ENCODE peak calls at places on chromosomes 4 and X, in six cellular contexts. Y, A, Q, H, J and F are unnamed samples.
A peak's percentile ranks its signal among the peaks of the same experiment; 100 is the strongest.

GRCh38 chr4:123517971-123518370 is 121.4 kb downstream of the SPRY1 start:
- DNase-seq in Y (no peak), Q (no peak), J (peak; percentile 66), A (no peak), H (no peak), F (no peak)

GRCh38 chrX:15576019-15576418 is 24.7 kb downstream of the ACE2 start:
- DNase-seq in Y (no peak), H (no peak), J (peak; percentile 1), Q (peak; percentile 55), A (peak; percentile 32), F (no peak)

GRCh38 chrX:16205840-16206239 is 38.6 kb downstream of the MAGEB17 start:
- DNase-seq in J (peak; percentile 16), H (no peak), Y (no peak), Q (no peak), A (no peak), F (no peak)

GRCh38 chr4:156615066-156615514 is 356.5 kb downstream of the PDGFC start:
- DNase-seq in J (peak; percentile 80), H (no peak), A (no peak), Y (no peak), Q (no peak), F (no peak)

GRCh38 chrX:1222511-1223252 is 10.2 kb upstream of the CRLF2 start:
- DNase-seq in A (peak; percentile 64), Y (no peak), Q (no peak), J (no peak), H (no peak), F (no peak)

GRCh38 chrX:52574416-52575275 is 57.8 kb upstream of the XAGE1B start:
- DNase-seq in Q (peak; percentile 76), J (peak; percentile 61), H (peak; percentile 31), Y (peak; percentile 61), A (peak; percentile 65), F (no peak)

GRCh38 chr4:127134490-127134889 is 498.3 kb upstream of the INTU start:
- DNase-seq in H (peak; percentile 26), Y (no peak), J (no peak), Q (no peak), A (no peak), F (no peak)

GRCh38 chr4:188778880-188779279 is 639.6 kb downstream of the TRIML1 start:
- DNase-seq in Y (no peak), A (no peak), Q (no peak), J (peak; percentile 24), H (no peak), F (no peak)

GRCh38 chr4:138915725-138916124 is 99.9 kb upstream of the NOCT start:
- DNase-seq in H (no peak), J (no peak), A (no peak), Y (no peak), Q (no peak), F (no peak)

GRCh38 chr4:167826281-167826680 is 266.1 kb upstream of the ANXA10 start:
- DNase-seq in H (no peak), J (peak; percentile 8), Q (no peak), Y (no peak), A (peak; percentile 2), F (no peak)

GRCh38 chr4:54657556-54658313 is at the start of gene KIT:
- DNase-seq in Q (peak; percentile 90), Y (peak; percentile 95), A (no peak), J (peak; percentile 17), H (no peak), F (peak; percentile 85)

GRCh38 chr4:81504685-81505598 is 33.2 kb upstream of the RASGEF1B start:
- DNase-seq in A (no peak), Q (no peak), Y (no peak), H (peak; percentile 88), J (peak; percentile 13), F (peak; percentile 87)

GRCh38 chrX:40097492-40098263 is at the start of gene BCOR:
- DNase-seq in J (peak; percentile 54), Q (peak; percentile 81), H (peak; percentile 63), Y (peak; percentile 91), A (peak; percentile 62), F (peak; percentile 93)

GRCh38 chrX:75609361-75609760 is 86.5 kb upstream of the ZDHHC15 start:
- DNase-seq in H (no peak), A (no peak), Y (no peak), J (no peak), Q (peak; percentile 52), F (no peak)

DNA sequence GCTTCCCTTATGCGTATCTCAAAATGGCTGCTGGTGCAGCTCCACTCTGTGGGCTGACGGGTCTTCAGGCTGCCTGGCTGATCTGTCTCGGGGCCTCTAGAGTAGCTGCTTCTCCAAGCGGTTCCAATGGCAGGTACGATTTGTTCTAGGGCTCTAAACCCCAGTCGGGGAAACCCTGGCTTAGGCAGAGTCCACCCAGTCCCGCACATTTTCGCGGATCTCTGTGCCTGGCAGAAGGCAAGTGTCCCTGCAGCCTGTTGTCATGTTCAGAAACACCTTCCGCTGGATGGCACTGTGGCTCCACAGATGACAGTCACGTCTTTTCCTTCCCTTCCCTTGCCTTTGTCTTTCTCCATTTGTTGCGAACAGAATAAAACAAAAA is 54.4 kb downstream of the NBDY start:
- DNase-seq in J (no peak), Y (peak; percentile 68), H (peak; percentile 73), Q (peak; percentile 77), A (no peak), F (peak; percentile 89)
- TF ChIP-seq CTCF in J (no peak), Y (peak; percentile 38), H (peak; percentile 31), Q (peak; percentile 49), A (no peak), F (no peak)

GRCh38 chr4:67933755-67934154 is 29.5 kb downstream of the TMPRSS11A start:
- DNase-seq in Q (no peak), H (no peak), Y (no peak), A (peak; percentile 22), J (no peak), F (no peak)
- H3K9ac ChIP-seq in Q (no peak overlapping the region), H (no peak overlapping the region), Y (no peak overlapping the region), A (no peak overlapping the region), J (no peak overlapping the region), F (no peak overlapping the region)

DNA sequence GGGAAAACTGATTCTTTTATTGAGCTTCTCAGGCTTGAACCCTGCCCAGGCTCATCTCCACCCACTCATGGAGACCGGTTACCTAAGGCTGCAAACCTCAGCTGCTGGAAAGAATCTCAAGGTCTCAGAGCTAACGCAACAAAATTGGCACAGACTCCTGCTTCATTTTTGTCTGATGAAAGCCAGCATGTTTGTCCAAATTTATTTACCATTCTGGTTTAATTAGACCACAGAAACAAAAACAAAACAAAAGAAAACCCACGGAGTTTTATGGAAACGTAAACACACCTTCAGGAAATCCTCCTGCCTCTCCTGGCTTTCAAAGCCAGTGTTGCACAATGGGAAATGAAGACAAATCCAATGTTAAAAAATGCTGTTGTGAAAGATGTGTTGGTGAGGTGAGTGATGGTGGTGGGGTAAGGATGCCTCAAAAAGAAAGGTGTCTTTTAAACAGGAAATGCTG is 56.4 kb upstream of the PDLIM3 start:
- DNase-seq in H (peak; percentile 29), J (peak; percentile 11), Q (no peak), Y (no peak), A (peak; percentile 22), F (no peak)
- H3K4me3 ChIP-seq in H (peak overlapping the region; percentile 17), J (no peak overlapping the region), Q (no peak overlapping the region), Y (no peak overlapping the region), A (peak overlapping the region; percentile 18), F (no peak overlapping the region)

DNA sequence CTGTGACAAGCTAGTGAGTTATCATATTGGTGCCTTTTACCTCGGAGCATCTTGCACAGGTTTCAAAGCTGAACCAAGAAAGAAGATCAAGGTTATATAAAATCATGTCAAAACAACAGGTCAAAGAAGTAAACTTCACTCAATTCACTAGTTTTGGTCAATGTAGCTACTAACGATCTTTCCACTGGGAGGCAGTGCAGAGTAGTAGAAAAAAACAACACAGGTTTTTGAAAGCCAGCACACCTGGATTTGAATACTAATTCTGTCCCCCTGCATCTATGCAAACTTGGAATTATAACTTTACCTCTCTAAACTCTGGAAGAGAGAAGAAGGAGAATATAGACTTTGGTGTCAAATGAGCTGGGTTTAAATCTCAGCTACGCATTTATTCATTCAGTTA is 266.1 kb downstream of the GRIA3 start:
- DNase-seq in H (peak; percentile 43), A (peak; percentile 50), Q (peak; percentile 14), Y (peak; percentile 52), J (peak; percentile 3), F (no peak)
- TF ChIP-seq CTCF in H (peak; percentile 64), A (peak; percentile 71), Q (peak; percentile 60), Y (peak; percentile 70), J (peak; percentile 43), F (peak; percentile 35)

GRCh38 chr4:42150653-42151567 is 1.5 kb downstream of the BEND4 start:
- DNase-seq in H (no peak), Y (peak; percentile 47), A (no peak), Q (peak; percentile 61), J (no peak), F (peak; percentile 66)

GRCh38 chr4:42148453-42148852 is 4.0 kb downstream of the BEND4 start:
- DNase-seq in Y (no peak), A (no peak), J (no peak), H (no peak), Q (no peak), F (no peak)

GRCh38 chr4:42152507-42153504 is at the start of gene BEND4:
- DNase-seq in A (no peak), Q (peak; percentile 16), Y (peak; percentile 61), J (no peak), H (peak; percentile 27), F (no peak)

GRCh38 chr4:42149004-42149403 is 3.5 kb downstream of the BEND4 start:
- DNase-seq in H (no peak), Y (no peak), Q (no peak), A (no peak), J (no peak), F (no peak)

DNA sequence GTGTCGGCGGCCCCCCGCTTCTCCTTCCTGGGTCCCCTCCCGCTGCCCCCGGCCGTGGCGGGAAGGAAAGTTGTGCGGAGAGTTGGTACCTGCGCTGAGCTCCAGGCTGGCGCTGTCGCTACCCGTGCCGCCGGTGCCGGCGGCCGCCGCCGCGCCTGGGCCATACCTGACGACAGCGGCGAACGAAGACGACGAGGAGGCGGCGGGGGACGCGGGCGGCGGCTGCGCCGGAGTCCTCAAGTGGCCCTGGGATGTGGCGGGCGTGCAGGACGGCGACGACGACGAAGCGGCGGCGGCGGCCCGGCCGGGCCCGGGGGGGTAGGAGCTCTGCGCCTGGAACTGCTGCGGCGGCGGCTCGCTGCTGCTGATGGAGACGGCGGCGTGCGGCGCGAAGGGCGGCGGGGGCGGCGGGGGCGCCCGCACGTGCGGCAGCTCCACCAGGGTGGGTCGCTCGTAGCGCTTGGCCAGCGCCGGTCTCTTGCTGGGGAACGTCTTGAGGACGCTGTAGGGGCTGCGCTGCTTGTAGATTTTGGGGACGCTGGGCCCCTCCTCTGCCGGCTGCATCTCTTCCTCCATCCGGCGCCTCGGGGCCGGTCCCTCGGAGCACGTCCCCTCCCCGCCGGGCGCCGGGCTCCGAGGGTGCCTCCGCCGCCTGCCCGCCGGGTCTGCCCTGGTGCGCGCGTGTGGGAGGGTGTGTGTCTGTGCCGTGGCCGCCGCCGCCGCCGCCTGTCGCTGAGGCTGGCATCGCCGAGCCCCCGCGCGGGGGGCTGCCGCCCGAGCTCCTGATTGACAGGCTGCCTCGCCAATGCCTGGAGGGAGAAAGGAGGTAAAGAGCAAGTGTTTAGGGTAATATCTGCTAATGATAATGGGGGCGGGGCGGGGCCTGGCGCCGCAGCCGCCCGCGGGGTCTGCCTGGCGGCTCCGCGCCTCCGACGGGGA is 618 bp downstream of the BEND4 start:
- DNase-seq in Q (peak; percentile 90), Y (peak; percentile 96), H (peak; percentile 83), J (no peak), A (no peak), F (peak; percentile 76)
- H3K9ac ChIP-seq in Q (no peak overlapping the region), Y (peak overlapping the region; percentile 42), H (peak overlapping the region; percentile 58), J (no peak overlapping the region), A (no peak overlapping the region), F (no peak overlapping the region)